ENCODE peak calls at places on chromosomes 7 and 10, in nine cellular contexts. One of them, this sample, is unnamed.

GRCh38 chr7:17304926-17305325 is 6.5 kb downstream of the AHR start:
- DNase-seq in HCT116: peak; percentile 88
- DNase-seq in pons: no peak
- DNase-seq in AG09309: peak; percentile 80
- DNase-seq in activated CD8-positive, alpha-beta T cell treated with anti-CD3 and anti-CD28 coated beads for 36 hours: peak; percentile 52
- DNase-seq in H4: peak; percentile 90
- DNase-seq in fibroblast of mammary gland: peak; percentile 94
- DNase-seq in fibroblast of villous mesenchyme: peak; percentile 82
- DNase-seq in RCC 7860: peak; percentile 89
- DNase-seq in this sample: peak; percentile 81

GRCh38 chr7:94509879-94510581 is 421 bp downstream of the CASD1 start:
- DNase-seq in RCC 7860: peak; percentile 67
- DNase-seq in activated CD8-positive, alpha-beta T cell treated with anti-CD3 and anti-CD28 coated beads for 36 hours: peak; percentile 76
- DNase-seq in AG09309: no peak
- DNase-seq in H4: peak; percentile 72
- DNase-seq in pons: peak; percentile 64
- DNase-seq in fibroblast of villous mesenchyme: peak; percentile 62
- DNase-seq in fibroblast of mammary gland: peak; percentile 53
- DNase-seq in HCT116: no peak
- DNase-seq in this sample: peak; percentile 41

GRCh38 chr7:134865001-134865845 is 85.8 kb downstream of the CALD1 start:
- DNase-seq in pons: peak; percentile 39
- DNase-seq in activated CD8-positive, alpha-beta T cell treated with anti-CD3 and anti-CD28 coated beads for 36 hours: peak; percentile 67
- DNase-seq in HCT116: no peak
- DNase-seq in fibroblast of mammary gland: peak; percentile 78
- DNase-seq in AG09309: no peak
- DNase-seq in RCC 7860: no peak
- DNase-seq in H4: no peak
- DNase-seq in fibroblast of villous mesenchyme: peak; percentile 70
- DNase-seq in this sample: no peak

GRCh38 chr7:136728945-136729344 is 139.5 kb upstream of the CHRM2 start:
- DNase-seq in fibroblast of villous mesenchyme: no peak
- DNase-seq in pons: no peak
- DNase-seq in AG09309: no peak
- DNase-seq in HCT116: no peak
- DNase-seq in RCC 7860: peak; percentile 24
- DNase-seq in fibroblast of mammary gland: no peak
- DNase-seq in H4: peak; percentile 52
- DNase-seq in activated CD8-positive, alpha-beta T cell treated with anti-CD3 and anti-CD28 coated beads for 36 hours: no peak
- DNase-seq in this sample: no peak

GRCh38 chr7:156209087-156209486 is 396.8 kb upstream of the SHH start:
- DNase-seq in pons: no peak
- DNase-seq in fibroblast of villous mesenchyme: no peak
- DNase-seq in activated CD8-positive, alpha-beta T cell treated with anti-CD3 and anti-CD28 coated beads for 36 hours: no peak
- DNase-seq in AG09309: no peak
- DNase-seq in RCC 7860: no peak
- DNase-seq in HCT116: no peak
- DNase-seq in fibroblast of mammary gland: no peak
- DNase-seq in H4: no peak
- DNase-seq in this sample: no peak

GRCh38 chr10:45151467-45152214 is 150.9 kb downstream of the ZNF22 start:
- DNase-seq in pons: no peak
- DNase-seq in AG09309: no peak
- DNase-seq in RCC 7860: no peak
- DNase-seq in fibroblast of villous mesenchyme: no peak
- DNase-seq in fibroblast of mammary gland: no peak
- DNase-seq in activated CD8-positive, alpha-beta T cell treated with anti-CD3 and anti-CD28 coated beads for 36 hours: no peak
- DNase-seq in H4: no peak
- DNase-seq in HCT116: no peak
- DNase-seq in this sample: no peak

GRCh38 chr7:92621641-92622429 is 31.6 kb upstream of the FAM133B start:
- DNase-seq in activated CD8-positive, alpha-beta T cell treated with anti-CD3 and anti-CD28 coated beads for 36 hours: no peak
- DNase-seq in H4: no peak
- DNase-seq in pons: no peak
- DNase-seq in fibroblast of mammary gland: no peak
- DNase-seq in RCC 7860: peak; percentile 73
- DNase-seq in fibroblast of villous mesenchyme: no peak
- DNase-seq in HCT116: no peak
- DNase-seq in AG09309: no peak
- DNase-seq in this sample: no peak

GRCh38 chr10:90342480-90342879 is 515.4 kb downstream of the HTR7 start:
- DNase-seq in activated CD8-positive, alpha-beta T cell treated with anti-CD3 and anti-CD28 coated beads for 36 hours: no peak
- DNase-seq in AG09309: no peak
- DNase-seq in fibroblast of villous mesenchyme: no peak
- DNase-seq in RCC 7860: no peak
- DNase-seq in HCT116: no peak
- DNase-seq in pons: no peak
- DNase-seq in fibroblast of mammary gland: no peak
- DNase-seq in H4: no peak
- DNase-seq in this sample: no peak

GRCh38 chr10:107159871-107160270 is 4.6 kb downstream of the SORCS1 start:
- DNase-seq in HCT116: no peak
- DNase-seq in pons: no peak
- DNase-seq in AG09309: no peak
- DNase-seq in activated CD8-positive, alpha-beta T cell treated with anti-CD3 and anti-CD28 coated beads for 36 hours: no peak
- DNase-seq in fibroblast of mammary gland: no peak
- DNase-seq in fibroblast of villous mesenchyme: no peak
- DNase-seq in RCC 7860: no peak
- DNase-seq in H4: no peak
- DNase-seq in this sample: no peak

GRCh38 chr10:86775056-86775858 is 18.8 kb downstream of the BMPR1A start:
- DNase-seq in H4: no peak
- DNase-seq in AG09309: no peak
- DNase-seq in RCC 7860: peak; percentile 31
- DNase-seq in activated CD8-positive, alpha-beta T cell treated with anti-CD3 and anti-CD28 coated beads for 36 hours: no peak
- DNase-seq in fibroblast of mammary gland: peak; percentile 36
- DNase-seq in pons: no peak
- DNase-seq in fibroblast of villous mesenchyme: peak; percentile 63
- DNase-seq in HCT116: no peak
- DNase-seq in this sample: no peak

GRCh38 chr7:156461881-156462665 is 178.5 kb upstream of the RNF32 start:
- DNase-seq in fibroblast of mammary gland: no peak
- DNase-seq in fibroblast of villous mesenchyme: no peak
- DNase-seq in RCC 7860: no peak
- DNase-seq in pons: no peak
- DNase-seq in H4: no peak
- DNase-seq in activated CD8-positive, alpha-beta T cell treated with anti-CD3 and anti-CD28 coated beads for 36 hours: no peak
- DNase-seq in HCT116: no peak
- DNase-seq in AG09309: no peak
- DNase-seq in this sample: no peak

GRCh38 chr10:71077143-71077581 is 135.2 kb upstream of the UNC5B start:
- DNase-seq in AG09309: no peak
- DNase-seq in HCT116: no peak
- DNase-seq in activated CD8-positive, alpha-beta T cell treated with anti-CD3 and anti-CD28 coated beads for 36 hours: no peak
- DNase-seq in fibroblast of villous mesenchyme: no peak
- DNase-seq in fibroblast of mammary gland: no peak
- DNase-seq in H4: no peak
- DNase-seq in pons: no peak
- DNase-seq in RCC 7860: no peak
- DNase-seq in this sample: peak; percentile 7

GRCh38 chr7:96837583-96837982 is 127.9 kb upstream of the SEM1 start:
- DNase-seq in RCC 7860: no peak
- DNase-seq in fibroblast of mammary gland: no peak
- DNase-seq in AG09309: no peak
- DNase-seq in HCT116: no peak
- DNase-seq in pons: no peak
- DNase-seq in H4: no peak
- DNase-seq in activated CD8-positive, alpha-beta T cell treated with anti-CD3 and anti-CD28 coated beads for 36 hours: peak; percentile 62
- DNase-seq in fibroblast of villous mesenchyme: no peak
- DNase-seq in this sample: no peak

GRCh38 chr10:47107226-47107625 is 192.8 kb upstream of the GDF10 start:
- DNase-seq in fibroblast of villous mesenchyme: no peak
- DNase-seq in RCC 7860: no peak
- DNase-seq in fibroblast of mammary gland: no peak
- DNase-seq in activated CD8-positive, alpha-beta T cell treated with anti-CD3 and anti-CD28 coated beads for 36 hours: no peak
- DNase-seq in AG09309: no peak
- DNase-seq in H4: no peak
- DNase-seq in HCT116: no peak
- DNase-seq in pons: no peak
- DNase-seq in this sample: no peak

GRCh38 chr7:57789130-57789529 is 339.2 kb downstream of the ZNF716 start:
- DNase-seq in fibroblast of mammary gland: no peak
- DNase-seq in fibroblast of villous mesenchyme: no peak
- DNase-seq in activated CD8-positive, alpha-beta T cell treated with anti-CD3 and anti-CD28 coated beads for 36 hours: no peak
- DNase-seq in H4: no peak
- DNase-seq in HCT116: no peak
- DNase-seq in AG09309: no peak
- DNase-seq in RCC 7860: no peak
- DNase-seq in pons: no peak
- DNase-seq in this sample: no peak

GRCh38 chr10:63384001-63384400 is 81.8 kb downstream of the JMJD1C start:
- DNase-seq in RCC 7860: no peak
- DNase-seq in activated CD8-positive, alpha-beta T cell treated with anti-CD3 and anti-CD28 coated beads for 36 hours: no peak
- DNase-seq in pons: no peak
- DNase-seq in AG09309: no peak
- DNase-seq in fibroblast of villous mesenchyme: no peak
- DNase-seq in H4: no peak
- DNase-seq in HCT116: no peak
- DNase-seq in fibroblast of mammary gland: peak; percentile 25
- DNase-seq in this sample: no peak

GRCh38 chr10:44978570-44979280 is at the start of gene DEPP1:
- DNase-seq in pons: peak; percentile 78
- DNase-seq in activated CD8-positive, alpha-beta T cell treated with anti-CD3 and anti-CD28 coated beads for 36 hours: peak; percentile 30
- DNase-seq in RCC 7860: peak; percentile 93
- DNase-seq in HCT116: peak; percentile 90
- DNase-seq in fibroblast of mammary gland: peak; percentile 90
- DNase-seq in fibroblast of villous mesenchyme: peak; percentile 83
- DNase-seq in AG09309: peak; percentile 83
- DNase-seq in H4: peak; percentile 95
- DNase-seq in this sample: peak; percentile 92

GRCh38 chr7:50826371-50827172 is 43.9 kb upstream of the GRB10 start:
- DNase-seq in RCC 7860: peak; percentile 97
- DNase-seq in fibroblast of mammary gland: peak; percentile 82
- DNase-seq in AG09309: peak; percentile 41
- DNase-seq in pons: no peak
- DNase-seq in activated CD8-positive, alpha-beta T cell treated with anti-CD3 and anti-CD28 coated beads for 36 hours: peak; percentile 78
- DNase-seq in H4: peak; percentile 99
- DNase-seq in HCT116: peak; percentile 55
- DNase-seq in fibroblast of villous mesenchyme: peak; percentile 49
- DNase-seq in this sample: peak; percentile 73

GRCh38 chr7:118974836-118975235 is 750.3 kb downstream of the ANKRD7 start:
- DNase-seq in RCC 7860: no peak
- DNase-seq in AG09309: no peak
- DNase-seq in fibroblast of villous mesenchyme: peak; percentile 31
- DNase-seq in pons: no peak
- DNase-seq in HCT116: no peak
- DNase-seq in H4: peak; percentile 20
- DNase-seq in activated CD8-positive, alpha-beta T cell treated with anti-CD3 and anti-CD28 coated beads for 36 hours: no peak
- DNase-seq in fibroblast of mammary gland: no peak
- DNase-seq in this sample: no peak

GRCh38 chr7:77315102-77315501 is 101.0 kb downstream of the GSAP start:
- DNase-seq in pons: no peak
- DNase-seq in AG09309: no peak
- DNase-seq in activated CD8-positive, alpha-beta T cell treated with anti-CD3 and anti-CD28 coated beads for 36 hours: no peak
- DNase-seq in RCC 7860: no peak
- DNase-seq in H4: no peak
- DNase-seq in HCT116: no peak
- DNase-seq in fibroblast of mammary gland: peak; percentile 75
- DNase-seq in fibroblast of villous mesenchyme: no peak
- DNase-seq in this sample: no peak

GRCh38 chr10:97726636-97727178 is 10.2 kb upstream of the ZFYVE27 start:
- DNase-seq in H4: no peak
- DNase-seq in AG09309: peak; percentile 66
- DNase-seq in pons: peak; percentile 55
- DNase-seq in activated CD8-positive, alpha-beta T cell treated with anti-CD3 and anti-CD28 coated beads for 36 hours: no peak
- DNase-seq in RCC 7860: no peak
- DNase-seq in fibroblast of villous mesenchyme: peak; percentile 90
- DNase-seq in fibroblast of mammary gland: peak; percentile 92
- DNase-seq in HCT116: no peak
- DNase-seq in this sample: peak; percentile 86

GRCh38 chr7:123003539-123004126 is 8.1 kb upstream of the TAS2R16 start:
- DNase-seq in AG09309: no peak
- DNase-seq in pons: no peak
- DNase-seq in activated CD8-positive, alpha-beta T cell treated with anti-CD3 and anti-CD28 coated beads for 36 hours: no peak
- DNase-seq in fibroblast of mammary gland: no peak
- DNase-seq in RCC 7860: no peak
- DNase-seq in H4: no peak
- DNase-seq in HCT116: no peak
- DNase-seq in fibroblast of villous mesenchyme: peak; percentile 69
- DNase-seq in this sample: no peak

GRCh38 chr7:33459340-33459751 is 330.0 kb downstream of the BBS9 start:
- DNase-seq in fibroblast of mammary gland: peak; percentile 56
- DNase-seq in H4: peak; percentile 65
- DNase-seq in activated CD8-positive, alpha-beta T cell treated with anti-CD3 and anti-CD28 coated beads for 36 hours: no peak
- DNase-seq in AG09309: peak; percentile 52
- DNase-seq in HCT116: peak; percentile 42
- DNase-seq in RCC 7860: no peak
- DNase-seq in pons: peak; percentile 50
- DNase-seq in fibroblast of villous mesenchyme: peak; percentile 54
- DNase-seq in this sample: peak; percentile 50

GRCh38 chr10:11444531-11445228 is 166.8 kb downstream of the USP6NL start:
- DNase-seq in RCC 7860: no peak
- DNase-seq in pons: no peak
- DNase-seq in fibroblast of villous mesenchyme: no peak
- DNase-seq in HCT116: no peak
- DNase-seq in H4: no peak
- DNase-seq in activated CD8-positive, alpha-beta T cell treated with anti-CD3 and anti-CD28 coated beads for 36 hours: no peak
- DNase-seq in fibroblast of mammary gland: no peak
- DNase-seq in AG09309: no peak
- DNase-seq in this sample: no peak

GRCh38 chr10:72323108-72323932 is 31.4 kb downstream of the DNAJB12 start:
- DNase-seq in fibroblast of villous mesenchyme: no peak
- DNase-seq in RCC 7860: no peak
- DNase-seq in H4: peak; percentile 4
- DNase-seq in HCT116: no peak
- DNase-seq in fibroblast of mammary gland: no peak
- DNase-seq in activated CD8-positive, alpha-beta T cell treated with anti-CD3 and anti-CD28 coated beads for 36 hours: no peak
- DNase-seq in AG09309: no peak
- DNase-seq in pons: no peak
- DNase-seq in this sample: no peak

GRCh38 chr7:97024209-97025129 is at the start of gene DLX5:
- DNase-seq in fibroblast of mammary gland: peak; percentile 41
- DNase-seq in HCT116: no peak
- DNase-seq in activated CD8-positive, alpha-beta T cell treated with anti-CD3 and anti-CD28 coated beads for 36 hours: peak; percentile 45
- DNase-seq in H4: peak; percentile 36
- DNase-seq in AG09309: no peak
- DNase-seq in fibroblast of villous mesenchyme: peak; percentile 27
- DNase-seq in RCC 7860: no peak
- DNase-seq in pons: no peak
- DNase-seq in this sample: peak; percentile 85

GRCh38 chr7:25789701-25790240 is 362.2 kb upstream of the NFE2L3 start:
- DNase-seq in pons: no peak
- DNase-seq in fibroblast of mammary gland: no peak
- DNase-seq in HCT116: no peak
- DNase-seq in activated CD8-positive, alpha-beta T cell treated with anti-CD3 and anti-CD28 coated beads for 36 hours: no peak
- DNase-seq in RCC 7860: no peak
- DNase-seq in fibroblast of villous mesenchyme: no peak
- DNase-seq in AG09309: no peak
- DNase-seq in H4: no peak
- DNase-seq in this sample: no peak

GRCh38 chr10:100895896-100896295 is 16.9 kb upstream of the SLF2 start:
- DNase-seq in HCT116: no peak
- DNase-seq in RCC 7860: no peak
- DNase-seq in fibroblast of villous mesenchyme: no peak
- DNase-seq in pons: no peak
- DNase-seq in fibroblast of mammary gland: no peak
- DNase-seq in H4: no peak
- DNase-seq in AG09309: no peak
- DNase-seq in activated CD8-positive, alpha-beta T cell treated with anti-CD3 and anti-CD28 coated beads for 36 hours: no peak
- DNase-seq in this sample: no peak

GRCh38 chr10:8084799-8085198 is 30.3 kb downstream of the GATA3 start:
- DNase-seq in fibroblast of mammary gland: no peak
- DNase-seq in pons: no peak
- DNase-seq in AG09309: no peak
- DNase-seq in fibroblast of villous mesenchyme: no peak
- DNase-seq in activated CD8-positive, alpha-beta T cell treated with anti-CD3 and anti-CD28 coated beads for 36 hours: no peak
- DNase-seq in HCT116: no peak
- DNase-seq in H4: no peak
- DNase-seq in RCC 7860: no peak
- DNase-seq in this sample: no peak

GRCh38 chr10:96511044-96511945 is 2.4 kb downstream of the TLL2 start:
- DNase-seq in H4: peak; percentile 27
- DNase-seq in pons: peak; percentile 53
- DNase-seq in fibroblast of mammary gland: peak; percentile 18
- DNase-seq in HCT116: peak; percentile 31
- DNase-seq in AG09309: no peak
- DNase-seq in fibroblast of villous mesenchyme: peak; percentile 24
- DNase-seq in activated CD8-positive, alpha-beta T cell treated with anti-CD3 and anti-CD28 coated beads for 36 hours: peak; percentile 43
- DNase-seq in RCC 7860: no peak
- DNase-seq in this sample: no peak

GRCh38 chr10:89414879-89415821 is 782 bp downstream of the IFIT5 start:
- DNase-seq in pons: peak; percentile 59
- DNase-seq in H4: peak; percentile 31
- DNase-seq in AG09309: no peak
- DNase-seq in fibroblast of mammary gland: peak; percentile 40
- DNase-seq in fibroblast of villous mesenchyme: peak; percentile 53
- DNase-seq in HCT116: no peak
- DNase-seq in activated CD8-positive, alpha-beta T cell treated with anti-CD3 and anti-CD28 coated beads for 36 hours: peak; percentile 40
- DNase-seq in RCC 7860: peak; percentile 24
- DNase-seq in this sample: peak; percentile 10